ENCODE peak calls at places on chromosome 11, in eight cellular contexts. One of them, this sample, is unnamed.

GRCh38 chr11:45799562-45799961 is 5.4 kb upstream of the SLC35C1 start:
- DNase-seq in CD8-positive, alpha-beta memory T cell: no peak
- DNase-seq in foreskin fibroblast: no peak
- DNase-seq in SK-N-MC: no peak
- DNase-seq in CD8-positive, alpha-beta T cell: no peak
- DNase-seq in body of pancreas: no peak
- DNase-seq in HFF-Myc: no peak
- DNase-seq in testis: no peak
- DNase-seq in this sample: no peak

GRCh38 chr11:12642040-12642439 is 32.2 kb upstream of the TEAD1 start:
- DNase-seq in HFF-Myc: no peak
- DNase-seq in foreskin fibroblast: peak; percentile 40
- DNase-seq in body of pancreas: no peak
- DNase-seq in testis: no peak
- DNase-seq in CD8-positive, alpha-beta memory T cell: no peak
- DNase-seq in CD8-positive, alpha-beta T cell: no peak
- DNase-seq in SK-N-MC: no peak
- DNase-seq in this sample: peak; percentile 15

GRCh38 chr11:86664930-86665329 is 7.5 kb downstream of the ME3 start:
- DNase-seq in foreskin fibroblast: no peak
- DNase-seq in SK-N-MC: no peak
- DNase-seq in HFF-Myc: no peak
- DNase-seq in CD8-positive, alpha-beta memory T cell: no peak
- DNase-seq in testis: no peak
- DNase-seq in body of pancreas: no peak
- DNase-seq in CD8-positive, alpha-beta T cell: no peak
- DNase-seq in this sample: no peak

GRCh38 chr11:78901831-78902230 is 327.2 kb upstream of the NARS2 start:
- DNase-seq in testis: no peak
- DNase-seq in foreskin fibroblast: no peak
- DNase-seq in CD8-positive, alpha-beta T cell: no peak
- DNase-seq in HFF-Myc: no peak
- DNase-seq in SK-N-MC: no peak
- DNase-seq in body of pancreas: no peak
- DNase-seq in CD8-positive, alpha-beta memory T cell: no peak
- DNase-seq in this sample: no peak

GRCh38 chr11:78351193-78351592 is 66.4 kb downstream of the GAB2 start:
- DNase-seq in body of pancreas: no peak
- DNase-seq in testis: no peak
- DNase-seq in SK-N-MC: no peak
- DNase-seq in CD8-positive, alpha-beta T cell: no peak
- DNase-seq in CD8-positive, alpha-beta memory T cell: no peak
- DNase-seq in HFF-Myc: no peak
- DNase-seq in foreskin fibroblast: no peak
- DNase-seq in this sample: no peak

GRCh38 chr11:123413636-123414035 is 16.4 kb upstream of the GRAMD1B start:
- DNase-seq in testis: peak; percentile 47
- DNase-seq in foreskin fibroblast: peak; percentile 10
- DNase-seq in CD8-positive, alpha-beta T cell: no peak
- DNase-seq in CD8-positive, alpha-beta memory T cell: no peak
- DNase-seq in HFF-Myc: no peak
- DNase-seq in body of pancreas: no peak
- DNase-seq in SK-N-MC: no peak
- DNase-seq in this sample: no peak

GRCh38 chr11:4071325-4071724 is 23.3 kb upstream of the RRM1 start:
- DNase-seq in CD8-positive, alpha-beta memory T cell: no peak
- DNase-seq in testis: no peak
- DNase-seq in body of pancreas: no peak
- DNase-seq in CD8-positive, alpha-beta T cell: no peak
- DNase-seq in HFF-Myc: no peak
- DNase-seq in SK-N-MC: no peak
- DNase-seq in foreskin fibroblast: no peak
- DNase-seq in this sample: no peak

GRCh38 chr11:104033134-104033533 is 3.3 kb upstream of the DDI1 start:
- DNase-seq in foreskin fibroblast: peak; percentile 82
- DNase-seq in testis: peak; percentile 51
- DNase-seq in CD8-positive, alpha-beta T cell: no peak
- DNase-seq in SK-N-MC: no peak
- DNase-seq in body of pancreas: no peak
- DNase-seq in CD8-positive, alpha-beta memory T cell: no peak
- DNase-seq in HFF-Myc: peak; percentile 20
- DNase-seq in this sample: no peak

GRCh38 chr11:66860449-66860831 is 3.6 kb downstream of the LRFN4 start:
- DNase-seq in CD8-positive, alpha-beta memory T cell: no peak
- DNase-seq in body of pancreas: no peak
- DNase-seq in CD8-positive, alpha-beta T cell: no peak
- DNase-seq in HFF-Myc: no peak
- DNase-seq in SK-N-MC: no peak
- DNase-seq in testis: no peak
- DNase-seq in foreskin fibroblast: no peak
- DNase-seq in this sample: no peak

GRCh38 chr11:9265211-9266131 is at the start of gene DENND5A:
- DNase-seq in foreskin fibroblast: peak; percentile 80
- DNase-seq in SK-N-MC: no peak
- DNase-seq in body of pancreas: peak; percentile 90
- DNase-seq in CD8-positive, alpha-beta T cell: peak; percentile 58
- DNase-seq in CD8-positive, alpha-beta memory T cell: peak; percentile 57
- DNase-seq in testis: peak; percentile 87
- DNase-seq in HFF-Myc: peak; percentile 20
- DNase-seq in this sample: no peak

GRCh38 chr11:61515686-61516085 is 7.1 kb downstream of the LRRC10B start:
- DNase-seq in CD8-positive, alpha-beta memory T cell: no peak
- DNase-seq in HFF-Myc: no peak
- DNase-seq in body of pancreas: no peak
- DNase-seq in SK-N-MC: no peak
- DNase-seq in CD8-positive, alpha-beta T cell: no peak
- DNase-seq in foreskin fibroblast: no peak
- DNase-seq in testis: no peak
- DNase-seq in this sample: no peak
- H3K4me3 ChIP-seq in CD8-positive, alpha-beta memory T cell: no peak overlapping the region
- H3K4me3 ChIP-seq in HFF-Myc: no peak overlapping the region
- H3K4me3 ChIP-seq in body of pancreas: no peak overlapping the region
- H3K4me3 ChIP-seq in SK-N-MC: no peak overlapping the region
- H3K4me3 ChIP-seq in CD8-positive, alpha-beta T cell: no peak overlapping the region
- H3K4me3 ChIP-seq in foreskin fibroblast: no peak overlapping the region
- H3K4me3 ChIP-seq in testis: no peak overlapping the region
- H3K4me3 ChIP-seq in this sample: no peak overlapping the region

GRCh38 chr11:102560555-102561011 is 30.0 kb upstream of the MMP7 start:
- DNase-seq in HFF-Myc: peak; percentile 42
- DNase-seq in testis: peak; percentile 50
- DNase-seq in foreskin fibroblast: peak; percentile 56
- DNase-seq in CD8-positive, alpha-beta memory T cell: no peak
- DNase-seq in CD8-positive, alpha-beta T cell: no peak
- DNase-seq in SK-N-MC: peak; percentile 59
- DNase-seq in body of pancreas: no peak
- DNase-seq in this sample: peak; percentile 52
- H3K4me3 ChIP-seq in HFF-Myc: peak overlapping the region; percentile 23
- H3K4me3 ChIP-seq in testis: no peak overlapping the region
- H3K4me3 ChIP-seq in foreskin fibroblast: peak overlapping the region; percentile 57
- H3K4me3 ChIP-seq in CD8-positive, alpha-beta memory T cell: peak overlapping the region; percentile 36
- H3K4me3 ChIP-seq in CD8-positive, alpha-beta T cell: peak overlapping the region; percentile 1
- H3K4me3 ChIP-seq in SK-N-MC: peak overlapping the region; percentile 79
- H3K4me3 ChIP-seq in body of pancreas: no peak overlapping the region
- H3K4me3 ChIP-seq in this sample: peak overlapping the region; percentile 0

GRCh38 chr11:83033972-83034672 is 37.6 kb downstream of the RAB30 start:
- DNase-seq in CD8-positive, alpha-beta memory T cell: no peak
- DNase-seq in body of pancreas: peak; percentile 58
- DNase-seq in HFF-Myc: peak; percentile 81
- DNase-seq in CD8-positive, alpha-beta T cell: no peak
- DNase-seq in testis: peak; percentile 32
- DNase-seq in foreskin fibroblast: peak; percentile 88
- DNase-seq in SK-N-MC: no peak
- DNase-seq in this sample: no peak

GRCh38 chr11:83035070-83035854 is 36.4 kb downstream of the RAB30 start:
- DNase-seq in testis: no peak
- DNase-seq in CD8-positive, alpha-beta memory T cell: no peak
- DNase-seq in HFF-Myc: no peak
- DNase-seq in SK-N-MC: peak; percentile 42
- DNase-seq in foreskin fibroblast: peak; percentile 30
- DNase-seq in CD8-positive, alpha-beta T cell: no peak
- DNase-seq in body of pancreas: no peak
- DNase-seq in this sample: no peak

GRCh38 chr11:83034673-83035014 is 37.1 kb downstream of the RAB30 start:
- DNase-seq in body of pancreas: no peak
- DNase-seq in foreskin fibroblast: no peak
- DNase-seq in testis: no peak
- DNase-seq in SK-N-MC: no peak
- DNase-seq in CD8-positive, alpha-beta memory T cell: no peak
- DNase-seq in CD8-positive, alpha-beta T cell: no peak
- DNase-seq in HFF-Myc: no peak
- DNase-seq in this sample: no peak

GRCh38 chr11:83036701-83037100 is 35.0 kb downstream of the RAB30 start:
- DNase-seq in SK-N-MC: no peak
- DNase-seq in testis: no peak
- DNase-seq in body of pancreas: no peak
- DNase-seq in CD8-positive, alpha-beta T cell: no peak
- DNase-seq in HFF-Myc: no peak
- DNase-seq in CD8-positive, alpha-beta memory T cell: no peak
- DNase-seq in foreskin fibroblast: no peak
- DNase-seq in this sample: no peak

GRCh38 chr11:83033367-83033766 is 38.3 kb downstream of the RAB30 start:
- DNase-seq in SK-N-MC: no peak
- DNase-seq in foreskin fibroblast: no peak
- DNase-seq in body of pancreas: no peak
- DNase-seq in HFF-Myc: no peak
- DNase-seq in testis: no peak
- DNase-seq in CD8-positive, alpha-beta T cell: no peak
- DNase-seq in CD8-positive, alpha-beta memory T cell: no peak
- DNase-seq in this sample: no peak
- H3K4me3 ChIP-seq in SK-N-MC: peak overlapping the region; percentile 59
- H3K4me3 ChIP-seq in foreskin fibroblast: peak overlapping the region; percentile 34
- H3K4me3 ChIP-seq in body of pancreas: no peak overlapping the region
- H3K4me3 ChIP-seq in HFF-Myc: no peak overlapping the region
- H3K4me3 ChIP-seq in testis: no peak overlapping the region
- H3K4me3 ChIP-seq in CD8-positive, alpha-beta T cell: no peak overlapping the region
- H3K4me3 ChIP-seq in CD8-positive, alpha-beta memory T cell: no peak overlapping the region
- H3K4me3 ChIP-seq in this sample: no peak overlapping the region

DNA sequence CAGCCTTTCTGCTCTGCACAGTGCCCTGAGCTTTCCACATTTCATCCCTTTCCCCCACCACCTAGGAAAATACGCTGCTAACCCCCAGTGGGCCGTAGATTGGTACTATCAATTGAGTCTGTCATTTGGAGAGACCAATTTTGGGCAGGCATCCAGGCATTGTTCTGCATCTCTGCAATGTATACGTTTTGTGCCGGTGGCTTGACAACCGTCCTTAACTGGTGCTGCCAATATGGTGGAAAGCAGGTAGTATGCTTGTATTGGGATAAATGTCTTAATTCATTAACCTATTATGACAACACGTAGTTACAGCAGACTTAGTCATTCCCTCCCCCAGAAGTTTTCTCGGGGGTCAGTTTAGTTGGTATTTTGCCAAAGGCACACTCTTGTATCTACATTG is 1.3 kb downstream of the ELMOD1 start:
- DNase-seq in body of pancreas: peak; percentile 10
- DNase-seq in testis: no peak
- DNase-seq in CD8-positive, alpha-beta T cell: no peak
- DNase-seq in foreskin fibroblast: no peak
- DNase-seq in CD8-positive, alpha-beta memory T cell: no peak
- DNase-seq in SK-N-MC: no peak
- DNase-seq in HFF-Myc: no peak
- DNase-seq in this sample: no peak
- H3K4me3 ChIP-seq in body of pancreas: no peak overlapping the region
- H3K4me3 ChIP-seq in testis: peak overlapping the region; percentile 72
- H3K4me3 ChIP-seq in CD8-positive, alpha-beta T cell: peak overlapping the region; percentile 55
- H3K4me3 ChIP-seq in foreskin fibroblast: peak overlapping the region; percentile 71
- H3K4me3 ChIP-seq in CD8-positive, alpha-beta memory T cell: no peak overlapping the region
- H3K4me3 ChIP-seq in SK-N-MC: peak overlapping the region; percentile 80
- H3K4me3 ChIP-seq in HFF-Myc: no peak overlapping the region
- H3K4me3 ChIP-seq in this sample: no peak overlapping the region

DNA sequence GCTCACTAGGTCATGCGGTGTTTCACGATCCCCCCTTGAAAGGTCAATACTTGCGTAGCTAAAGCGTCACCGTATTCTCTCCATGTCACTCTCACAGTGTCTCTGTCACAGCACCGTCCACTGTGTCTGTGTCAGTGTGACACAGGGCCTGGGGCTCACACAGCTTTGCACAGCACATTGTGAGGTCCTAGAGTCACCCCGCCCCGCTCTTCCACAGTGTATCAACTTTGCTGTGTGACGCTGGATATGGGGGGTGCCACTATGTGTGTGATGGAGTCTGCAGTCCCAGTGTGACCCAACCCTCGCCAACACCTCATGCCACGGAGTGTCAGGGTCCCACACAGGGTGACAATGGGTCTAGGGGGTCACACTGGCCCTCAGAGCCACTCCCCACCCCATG is 583 bp downstream of the P4HA3 start:
- DNase-seq in body of pancreas: no peak
- DNase-seq in CD8-positive, alpha-beta T cell: no peak
- DNase-seq in CD8-positive, alpha-beta memory T cell: no peak
- DNase-seq in foreskin fibroblast: no peak
- DNase-seq in testis: no peak
- DNase-seq in SK-N-MC: no peak
- DNase-seq in HFF-Myc: no peak
- DNase-seq in this sample: no peak
- H3K4me3 ChIP-seq in body of pancreas: no peak overlapping the region
- H3K4me3 ChIP-seq in CD8-positive, alpha-beta T cell: peak overlapping the region; percentile 29
- H3K4me3 ChIP-seq in CD8-positive, alpha-beta memory T cell: peak overlapping the region; percentile 23
- H3K4me3 ChIP-seq in foreskin fibroblast: peak overlapping the region; percentile 57
- H3K4me3 ChIP-seq in testis: peak overlapping the region; percentile 61
- H3K4me3 ChIP-seq in SK-N-MC: peak overlapping the region; percentile 64
- H3K4me3 ChIP-seq in HFF-Myc: peak overlapping the region; percentile 43
- H3K4me3 ChIP-seq in this sample: no peak overlapping the region